ENCODE peak calls at places on chromosomes 4 and X, in nine cellular contexts. L is suprapubic skin, B is vagina, E is K562, Z is endothelial cell of umbilical vein, P is prostate gland, I is spleen, A is GM12892, Y is HL-60. R is an unnamed sample.

GRCh38 chrX:77431227-77431626 is 16.0 kb upstream of the FGF16 start:
- DNase-seq in E (no peak), P (no peak), B (no peak), L (peak), I (no peak), Z (no peak), A (no peak), Y (peak), R (no peak)

GRCh38 chr4:121219222-121219621 is 55.1 kb upstream of the TNIP3 start:
- DNase-seq in Z (no peak), B (no peak), L (no peak), E (no peak), P (no peak), I (no peak), A (no peak), Y (no peak), R (no peak)

GRCh38 chr4:74610491-74610890 is 165.6 kb downstream of the AREG start:
- DNase-seq in P (no peak), Z (no peak), A (no peak), Y (no peak), L (no peak), E (no peak), I (no peak), B (no peak), R (no peak)

GRCh38 chr4:13918110-13918509 is 290.6 kb upstream of the BOD1L1 start:
- DNase-seq in A (no peak), Y (no peak), E (no peak), Z (no peak), I (no peak), B (no peak), P (no peak), L (peak), R (peak)

GRCh38 chr4:164212714-164213113 is 541.2 kb upstream of the SMIM31 start:
- DNase-seq in A (no peak), E (no peak), I (no peak), P (no peak), B (no peak), Y (no peak), Z (no peak), L (no peak), R (no peak)

GRCh38 chr4:174545268-174545667 is 23.0 kb upstream of the HPGD start:
- DNase-seq in E (no peak), A (no peak), P (no peak), L (no peak), Z (no peak), I (no peak), Y (no peak), B (no peak), R (no peak)

GRCh38 chrX:86910027-86910426 is 607.6 kb upstream of the KLHL4 start:
- DNase-seq in A (no peak), L (no peak), E (no peak), P (no peak), Z (no peak), Y (no peak), B (no peak), I (no peak), R (no peak)

GRCh38 chr4:67933755-67934154 is 29.5 kb downstream of the TMPRSS11A start:
- DNase-seq in I (no peak), A (no peak), Z (peak), E (no peak), P (no peak), L (no peak), B (no peak), Y (no peak), R (no peak)

GRCh38 chr4:1675802-1676137 is 8.3 kb downstream of the FAM53A start:
- DNase-seq in L (no peak), I (peak), Z (no peak), Y (no peak), A (no peak), E (no peak), P (no peak), B (no peak), R (no peak)

GRCh38 chr4:147539959-147540358 is 59.1 kb downstream of the EDNRA start:
- DNase-seq in Y (no peak), B (no peak), E (no peak), P (no peak), L (no peak), A (no peak), Z (no peak), I (no peak), R (no peak)

DNA sequence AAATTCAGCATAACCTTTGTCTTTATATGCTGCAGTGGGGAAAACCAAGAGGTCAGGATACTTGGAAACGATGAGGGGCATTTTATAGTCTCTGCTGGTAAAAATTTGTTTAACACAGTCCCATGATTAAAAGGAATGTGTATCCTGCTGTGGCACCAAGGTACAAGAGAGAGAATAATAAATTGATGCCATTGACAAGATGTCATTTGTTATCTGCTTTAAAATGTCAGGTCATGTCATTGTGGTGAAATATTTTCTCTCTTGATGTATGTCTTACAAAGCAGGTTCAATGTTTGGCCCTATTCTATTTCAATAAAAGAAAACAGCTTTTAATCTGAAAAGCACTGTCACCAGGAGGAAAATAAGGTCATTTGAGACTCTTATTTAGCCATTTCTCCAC is 1115.3 kb downstream of the STPG2 start:
- DNase-seq in I (no peak), B (no peak), Z (no peak), P (no peak), A (no peak), E (no peak), L (no peak), Y (no peak), R (no peak)
- TF ChIP-seq POLR2AphosphoS5 in I (no peak), B (no peak), Z (no peak), P (no peak), A (no peak), E (no peak), L (no peak), Y (no peak), R (no peak)

GRCh38 chr4:169611991-169612868 is at the start of gene NEK1:
- DNase-seq in A (peak), Z (peak), I (peak), B (peak), L (peak), E (peak), Y (peak), P (peak), R (peak)
- TF ChIP-seq POLR2AphosphoS5 in A (peak), Z (peak), I (peak), B (no peak), L (no peak), E (peak), Y (peak), P (peak), R (peak)

DNA sequence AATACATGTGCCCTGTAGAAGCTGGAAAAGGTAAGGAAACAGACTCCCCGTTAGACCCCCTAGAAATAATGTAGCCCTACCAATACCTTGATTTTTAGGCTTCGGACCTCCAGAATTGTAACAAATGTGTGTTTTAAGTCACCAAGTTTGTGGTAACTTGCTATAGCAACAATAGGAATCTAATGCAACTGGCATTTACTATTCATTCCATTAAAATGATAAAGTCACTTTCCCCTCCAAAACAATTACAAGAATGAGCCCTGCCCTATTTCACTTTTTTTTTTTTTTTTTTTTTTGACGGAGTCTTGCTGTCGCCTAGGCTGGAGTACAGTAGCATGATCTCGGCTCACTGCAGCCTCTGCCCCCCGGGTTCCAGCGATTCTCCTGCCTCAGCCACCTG is 3.5 kb upstream of the DDX60L start:
- DNase-seq in P (no peak), A (no peak), E (no peak), Z (no peak), L (no peak), B (no peak), Y (no peak), I (no peak), R (no peak)
- TF ChIP-seq POLR2AphosphoS5 in P (no peak), A (no peak), E (no peak), Z (no peak), L (no peak), B (no peak), Y (no peak), I (no peak), R (no peak)

GRCh38 chr4:118684873-118685811 is at the start of gene METTL14:
- DNase-seq in Z (peak), P (peak), B (peak), L (peak), Y (peak), E (peak), I (peak), A (peak), R (peak)
- TF ChIP-seq POLR2AphosphoS5 in Z (peak), P (peak), B (peak), L (no peak), Y (peak), E (peak), I (peak), A (peak), R (peak)